ENCODE peak calls at places on chromosome 1, in seven cellular contexts. C, P, D, V, Z, R and X are unnamed samples.

GRCh38 chr1:29785137-29785527 is 548.8 kb downstream of the PTPRU start:
- DNase-seq in C (no peak), Z (no peak), D (no peak), R (no peak), V (no peak), P (no peak), X (no peak)

GRCh38 chr1:198333744-198334143 is 176.9 kb downstream of the NEK7 start:
- DNase-seq in C (no peak), D (no peak), P (peak), V (no peak), Z (no peak), R (no peak), X (no peak)

GRCh38 chr1:55259906-55260608 is 44.9 kb upstream of the USP24 start:
- DNase-seq in C (no peak), Z (no peak), P (no peak), V (no peak), D (no peak), R (no peak), X (peak)

GRCh38 chr1:173451981-173452380 is 25.2 kb upstream of the PRDX6 start:
- DNase-seq in P (no peak), V (no peak), D (no peak), C (no peak), Z (peak), R (no peak), X (no peak)

GRCh38 chr1:28981170-28981569 is 66.8 kb downstream of the EPB41 start:
- DNase-seq in Z (no peak), V (no peak), D (no peak), P (no peak), C (no peak), R (no peak), X (no peak)

GRCh38 chr1:8182034-8182761 is 135.7 kb upstream of the SLC45A1 start:
- DNase-seq in P (no peak), C (no peak), V (no peak), D (no peak), Z (no peak), R (no peak), X (no peak)

GRCh38 chr1:155052412-155053400 is 1.6 kb downstream of the ADAM15 start:
- DNase-seq in V (no peak), Z (peak), C (no peak), D (no peak), P (no peak), R (peak), X (peak)

GRCh38 chr1:19828546-19828945 is 13.5 kb upstream of the RNF186 start:
- DNase-seq in V (no peak), D (no peak), R (no peak), P (no peak), Z (no peak), C (no peak), X (no peak)

GRCh38 chr1:202551683-202552082 is 158.6 kb downstream of the SYT2 start:
- DNase-seq in C (no peak), P (no peak), R (no peak), D (no peak), Z (peak), V (no peak), X (no peak)

GRCh38 chr1:201275266-201275666 is 8.0 kb upstream of the PKP1 start:
- DNase-seq in V (no peak), D (no peak), P (no peak), C (peak), R (no peak), Z (peak), X (no peak)

GRCh38 chr1:21334214-21335087 is 44.2 kb upstream of the ECE1 start:
- DNase-seq in R (peak), V (peak), P (no peak), Z (no peak), D (peak), C (no peak), X (peak)

GRCh38 chr1:31238986-31239613 is 587 bp downstream of the NKAIN1 start:
- DNase-seq in V (no peak), P (no peak), R (no peak), Z (peak), C (peak), D (no peak), X (no peak)

GRCh38 chr1:36876990-36877389 is 157.3 kb downstream of the GRIK3 start:
- DNase-seq in D (no peak), V (no peak), P (no peak), R (no peak), Z (no peak), C (no peak), X (no peak)

GRCh38 chr1:14653461-14653960 is 55.0 kb downstream of the KAZN start:
- DNase-seq in Z (no peak), C (no peak), R (no peak), V (no peak), P (no peak), D (no peak), X (no peak)